ENCODE peak calls at places on chromosomes 13 and 19, in six cellular contexts. V is fibroblast of the aortic adventitia; Z is dermis microvascular lymphatic vessel endothelial cell; W is EL; K is CD4-positive, CD25-positive, alpha-beta regulatory T cell; B is NCI-H510A treated with DMSO at 0.1 percent for 48 hours. Q is an unnamed sample.

GRCh38 chr13:39777527-39778061 is 122.1 kb downstream of the COG6 start:
- DNase-seq in V (peak), Z (peak), W (peak), K (peak), B (no peak), Q (no peak)

GRCh38 chr19:5927439-5927821 is 13.4 kb downstream of the CAPS start:
- DNase-seq in V (no peak), Z (no peak), W (no peak), K (no peak), B (no peak), Q (no peak)

GRCh38 chr13:43057653-43058317 is 34.4 kb downstream of the DNAJC15 start:
- DNase-seq in V (no peak), Z (peak), W (peak), K (peak), B (no peak), Q (peak)

GRCh38 chr13:20160346-20161274 is at the start of gene GJA3:
- DNase-seq in V (no peak), Z (peak), W (peak), K (peak), B (no peak), Q (no peak)

GRCh38 chr13:59672445-59672844 is 491.3 kb downstream of the DIAPH3 start:
- DNase-seq in V (no peak), Z (no peak), W (no peak), K (no peak), B (no peak), Q (no peak)

GRCh38 chr19:9075064-9075964 is 11.5 kb upstream of the OR1M1 start:
- DNase-seq in V (peak), Z (peak), W (peak), K (no peak), B (no peak), Q (peak)

GRCh38 chr19:34649886-34650543 is 26.9 kb downstream of the SCGB2B2 start:
- DNase-seq in V (no peak), Z (no peak), W (peak), K (no peak), B (no peak), Q (no peak)

GRCh38 chr13:45121421-45121820 is 1.1 kb downstream of the GTF2F2 start:
- DNase-seq in V (peak), Z (peak), W (peak), K (peak), B (no peak), Q (no peak)

GRCh38 chr19:37551123-37551993 is 43.2 kb downstream of the ZNF571 start:
- DNase-seq in V (peak), Z (peak), W (peak), K (peak), B (peak), Q (no peak)

GRCh38 chr13:37089495-37089894 is 16.0 kb downstream of the CSNK1A1L start:
- DNase-seq in V (no peak), Z (no peak), W (no peak), K (no peak), B (no peak), Q (no peak)

GRCh38 chr13:109787135-109787954 is 962 bp upstream of the IRS2 start:
- DNase-seq in V (no peak), Z (peak), W (peak), K (peak), B (peak), Q (peak)

GRCh38 chr19:1648156-1648925 is 4.1 kb downstream of the TCF3 start:
- DNase-seq in V (no peak), Z (no peak), W (no peak), K (no peak), B (no peak), Q (no peak)

GRCh38 chr13:63910406-63910957 is 2494.8 kb upstream of the PCDH20 start:
- DNase-seq in V (peak), Z (no peak), W (no peak), K (no peak), B (no peak), Q (peak)

GRCh38 chr13:21458457-21458815 is 667 bp downstream of the ZDHHC20 start:
- DNase-seq in V (peak), Z (peak), W (peak), K (peak), B (no peak), Q (peak)

GRCh38 chr19:17240062-17240854 is 5.5 kb downstream of the NR2F6 start:
- DNase-seq in V (no peak), Z (no peak), W (no peak), K (no peak), B (no peak), Q (no peak)

GRCh38 chr13:107534548-107534947 is 680.8 kb downstream of the LIG4 start:
- DNase-seq in V (no peak), Z (no peak), W (no peak), K (no peak), B (no peak), Q (no peak)

GRCh38 chr13:34867590-34867989 is 74.5 kb upstream of the NBEA start:
- DNase-seq in V (no peak), Z (no peak), W (peak), K (no peak), B (no peak), Q (no peak)

GRCh38 chr19:21322528-21322927 is 6.7 kb downstream of the ZNF708 start:
- DNase-seq in V (peak), Z (peak), W (no peak), K (no peak), B (no peak), Q (no peak)

Q was measured in COR-L47.